ENCODE peak calls at places on chromosomes 3 and 15, in eight cellular contexts. B, Q, M, Y, X, Z, U and E are unnamed samples.

GRCh38 chr15:74792227-74793016 is 10.5 kb downstream of the CSK start:
- DNase-seq in B (no peak), Q (no peak), M (no peak), Y (no peak), X (no peak), Z (no peak), U (no peak), E (no peak)

GRCh38 chr3:175672119-175672689 is 813.1 kb downstream of the NAALADL2 start:
- DNase-seq in B (peak), Q (no peak), M (peak), Y (no peak), X (peak), Z (no peak), U (peak), E (no peak)

GRCh38 chr3:47613723-47614122 is 35.1 kb upstream of the CSPG5 start:
- DNase-seq in B (no peak), Q (no peak), M (no peak), Y (no peak), X (no peak), Z (no peak), U (no peak), E (no peak)

GRCh38 chr3:74692-75243 is 121.8 kb upstream of the CHL1 start:
- DNase-seq in B (no peak), Q (no peak), M (no peak), Y (no peak), X (no peak), Z (no peak), U (no peak), E (no peak)

GRCh38 chr3:115804722-115805121 is 181.4 kb downstream of the GAP43 start:
- DNase-seq in B (no peak), Q (no peak), M (peak), Y (no peak), X (no peak), Z (no peak), U (peak), E (no peak)

GRCh38 chr3:141237701-141238521 is 6.3 kb downstream of the PXYLP1 start:
- DNase-seq in B (no peak), Q (peak), M (peak), Y (peak), X (no peak), Z (peak), U (no peak), E (no peak)

GRCh38 chr15:39318231-39318630 is 262.6 kb upstream of the THBS1 start:
- DNase-seq in B (no peak), Q (no peak), M (no peak), Y (no peak), X (no peak), Z (no peak), U (no peak), E (no peak)

GRCh38 chr3:137770821-137771399 is 6.8 kb downstream of the SOX14 start:
- DNase-seq in B (no peak), Q (no peak), M (peak), Y (no peak), X (no peak), Z (no peak), U (no peak), E (no peak)

GRCh38 chr15:59247364-59247763 is 40.7 kb downstream of the LDHAL6B start:
- DNase-seq in B (peak), Q (peak), M (peak), Y (peak), X (peak), Z (no peak), U (peak), E (peak)

GRCh38 chr3:61829301-61830110 is 268.1 kb downstream of the PTPRG start:
- DNase-seq in B (no peak), Q (no peak), M (no peak), Y (no peak), X (no peak), Z (peak), U (no peak), E (no peak)

GRCh38 chr15:62053439-62054085 is 6.7 kb downstream of the VPS13C start:
- DNase-seq in B (no peak), Q (no peak), M (no peak), Y (no peak), X (no peak), Z (no peak), U (no peak), E (no peak)

GRCh38 chr15:100863406-100864198 is 16.0 kb upstream of the ALDH1A3 start:
- DNase-seq in B (no peak), Q (no peak), M (peak), Y (no peak), X (no peak), Z (no peak), U (peak), E (no peak)

GRCh38 chr15:77160562-77161481 is 89.9 kb upstream of the TSPAN3 start:
- DNase-seq in B (no peak), Q (peak), M (no peak), Y (no peak), X (no peak), Z (no peak), U (no peak), E (no peak)

GRCh38 chr3:117919611-117920010 is 1115.0 kb downstream of the IGSF11 start:
- DNase-seq in B (no peak), Q (no peak), M (no peak), Y (no peak), X (no peak), Z (peak), U (no peak), E (no peak)